ENCODE peak calls at places on chromosomes 16 and 17, in seven cellular contexts. One of them, this sample, is unnamed.

GRCh38 chr17:74380086-74380958 is 13.0 kb downstream of the GPR142 start:
- DNase-seq in transverse colon: peak
- DNase-seq in sigmoid colon: no peak
- DNase-seq in suprapubic skin: no peak
- DNase-seq in HCT116: peak
- DNase-seq in stomach: peak
- DNase-seq in Panc1: no peak
- DNase-seq in this sample: peak

GRCh38 chr16:4412159-4412558 is 4.2 kb downstream of the CORO7 start:
- DNase-seq in transverse colon: no peak
- DNase-seq in sigmoid colon: no peak
- DNase-seq in suprapubic skin: no peak
- DNase-seq in HCT116: no peak
- DNase-seq in stomach: no peak
- DNase-seq in Panc1: no peak
- DNase-seq in this sample: no peak

GRCh38 chr17:17171991-17172939 is 33.9 kb downstream of the PLD6 start:
- DNase-seq in transverse colon: no peak
- DNase-seq in sigmoid colon: no peak
- DNase-seq in suprapubic skin: no peak
- DNase-seq in HCT116: no peak
- DNase-seq in stomach: no peak
- DNase-seq in Panc1: no peak
- DNase-seq in this sample: no peak

GRCh38 chr16:711548-712320 is 3.2 kb upstream of the METRN start:
- DNase-seq in transverse colon: peak
- DNase-seq in sigmoid colon: peak
- DNase-seq in suprapubic skin: no peak
- DNase-seq in HCT116: no peak
- DNase-seq in stomach: peak
- DNase-seq in Panc1: no peak
- DNase-seq in this sample: peak

GRCh38 chr16:89828199-89828869 is at the start of gene SPIRE2:
- DNase-seq in transverse colon: peak
- DNase-seq in sigmoid colon: peak
- DNase-seq in suprapubic skin: no peak
- DNase-seq in HCT116: no peak
- DNase-seq in stomach: peak
- DNase-seq in Panc1: no peak
- DNase-seq in this sample: peak

GRCh38 chr16:75627856-75628255 is 4.8 kb upstream of the ADAT1 start:
- DNase-seq in transverse colon: no peak
- DNase-seq in sigmoid colon: no peak
- DNase-seq in suprapubic skin: no peak
- DNase-seq in HCT116: no peak
- DNase-seq in stomach: no peak
- DNase-seq in Panc1: no peak
- DNase-seq in this sample: no peak

GRCh38 chr17:49361129-49361901 is 735 bp downstream of the ZNF652 start:
- DNase-seq in transverse colon: peak
- DNase-seq in sigmoid colon: peak
- DNase-seq in suprapubic skin: no peak
- DNase-seq in HCT116: no peak
- DNase-seq in stomach: peak
- DNase-seq in Panc1: no peak
- DNase-seq in this sample: peak

GRCh38 chr16:11626657-11627291 is 40.1 kb upstream of the LITAF start:
- DNase-seq in transverse colon: no peak
- DNase-seq in sigmoid colon: no peak
- DNase-seq in suprapubic skin: no peak
- DNase-seq in HCT116: no peak
- DNase-seq in stomach: no peak
- DNase-seq in Panc1: no peak
- DNase-seq in this sample: no peak

GRCh38 chr16:74949309-74949708 is 35.6 kb downstream of the WDR59 start:
- DNase-seq in transverse colon: no peak
- DNase-seq in sigmoid colon: no peak
- DNase-seq in suprapubic skin: no peak
- DNase-seq in HCT116: no peak
- DNase-seq in stomach: no peak
- DNase-seq in Panc1: no peak
- DNase-seq in this sample: no peak

GRCh38 chr16:8905795-8906591 is 23.8 kb downstream of the LITAFD start:
- DNase-seq in transverse colon: no peak
- DNase-seq in sigmoid colon: no peak
- DNase-seq in suprapubic skin: no peak
- DNase-seq in HCT116: no peak
- DNase-seq in stomach: no peak
- DNase-seq in Panc1: no peak
- DNase-seq in this sample: no peak

GRCh38 chr17:44082206-44082605 is 11.7 kb downstream of the G6PC3 start:
- DNase-seq in transverse colon: no peak
- DNase-seq in sigmoid colon: no peak
- DNase-seq in suprapubic skin: no peak
- DNase-seq in HCT116: no peak
- DNase-seq in stomach: no peak
- DNase-seq in Panc1: no peak
- DNase-seq in this sample: no peak

GRCh38 chr16:25109643-25110042 is 1.9 kb upstream of the LCMT1 start:
- DNase-seq in transverse colon: peak
- DNase-seq in sigmoid colon: peak
- DNase-seq in suprapubic skin: no peak
- DNase-seq in HCT116: peak
- DNase-seq in stomach: no peak
- DNase-seq in Panc1: peak
- DNase-seq in this sample: no peak

GRCh38 chr16:1900452-1900774 is 17.8 kb downstream of the HS3ST6 start:
- DNase-seq in transverse colon: no peak
- DNase-seq in sigmoid colon: no peak
- DNase-seq in suprapubic skin: no peak
- DNase-seq in HCT116: no peak
- DNase-seq in stomach: no peak
- DNase-seq in Panc1: no peak
- DNase-seq in this sample: no peak

GRCh38 chr16:85182774-85183173 is 70.5 kb upstream of the CIBAR2 start:
- DNase-seq in transverse colon: no peak
- DNase-seq in sigmoid colon: no peak
- DNase-seq in suprapubic skin: no peak
- DNase-seq in HCT116: no peak
- DNase-seq in stomach: no peak
- DNase-seq in Panc1: no peak
- DNase-seq in this sample: no peak

GRCh38 chr17:8153550-8153956 is 1.3 kb upstream of the PER1 start:
- DNase-seq in transverse colon: peak
- DNase-seq in sigmoid colon: peak
- DNase-seq in suprapubic skin: no peak
- DNase-seq in HCT116: no peak
- DNase-seq in stomach: peak
- DNase-seq in Panc1: no peak
- DNase-seq in this sample: no peak

GRCh38 chr16:81758376-81758775 is 20.7 kb upstream of the PLCG2 start:
- DNase-seq in transverse colon: no peak
- DNase-seq in sigmoid colon: no peak
- DNase-seq in suprapubic skin: no peak
- DNase-seq in HCT116: peak
- DNase-seq in stomach: no peak
- DNase-seq in Panc1: no peak
- DNase-seq in this sample: no peak

GRCh38 chr16:46972429-46972970 is 974 bp downstream of the DNAJA2 start:
- DNase-seq in transverse colon: no peak
- DNase-seq in sigmoid colon: no peak
- DNase-seq in suprapubic skin: no peak
- DNase-seq in HCT116: no peak
- DNase-seq in stomach: no peak
- DNase-seq in Panc1: no peak
- DNase-seq in this sample: no peak

GRCh38 chr17:13520899-13521572 is 80.7 kb downstream of the HS3ST3A1 start:
- DNase-seq in transverse colon: no peak
- DNase-seq in sigmoid colon: no peak
- DNase-seq in suprapubic skin: no peak
- DNase-seq in HCT116: no peak
- DNase-seq in stomach: no peak
- DNase-seq in Panc1: no peak
- DNase-seq in this sample: no peak

GRCh38 chr17:51597340-51597739 is 337.0 kb downstream of the UTP18 start:
- DNase-seq in transverse colon: no peak
- DNase-seq in sigmoid colon: no peak
- DNase-seq in suprapubic skin: no peak
- DNase-seq in HCT116: no peak
- DNase-seq in stomach: no peak
- DNase-seq in Panc1: no peak
- DNase-seq in this sample: no peak

GRCh38 chr16:3013491-3013951 is 798 bp downstream of the CLDN9 start:
- DNase-seq in transverse colon: no peak
- DNase-seq in sigmoid colon: no peak
- DNase-seq in suprapubic skin: no peak
- DNase-seq in HCT116: no peak
- DNase-seq in stomach: no peak
- DNase-seq in Panc1: no peak
- DNase-seq in this sample: no peak

GRCh38 chr17:82372063-82372590 is 562 bp downstream of the UTS2R start:
- DNase-seq in transverse colon: no peak
- DNase-seq in sigmoid colon: no peak
- DNase-seq in suprapubic skin: no peak
- DNase-seq in HCT116: no peak
- DNase-seq in stomach: no peak
- DNase-seq in Panc1: no peak
- DNase-seq in this sample: no peak

DNA sequence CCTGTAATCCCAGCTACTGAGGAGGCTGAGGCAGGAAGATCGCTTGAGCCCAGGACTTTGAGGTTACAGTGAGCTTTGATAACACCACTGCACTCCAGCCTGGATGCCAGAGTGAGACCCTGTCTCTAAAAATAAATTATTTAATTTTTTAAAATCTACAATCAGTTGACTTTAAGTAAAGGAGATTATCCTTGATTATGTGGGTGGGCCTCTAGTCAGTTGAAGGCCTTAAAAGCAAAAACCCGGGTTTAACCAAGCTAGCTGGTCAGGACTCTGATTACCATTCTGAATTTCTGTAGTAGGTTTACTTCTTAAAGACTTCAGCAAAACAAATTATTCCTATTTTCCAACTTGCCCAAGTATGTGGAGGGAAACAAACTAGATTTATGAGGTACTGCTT is 4.4 kb downstream of the RNF157 start:
- DNase-seq in transverse colon: no peak
- DNase-seq in sigmoid colon: no peak
- DNase-seq in suprapubic skin: no peak
- DNase-seq in HCT116: no peak
- DNase-seq in stomach: no peak
- DNase-seq in Panc1: no peak
- DNase-seq in this sample: no peak
- TF ChIP-seq POLR2AphosphoS5 in transverse colon: no peak
- TF ChIP-seq POLR2AphosphoS5 in sigmoid colon: no peak
- TF ChIP-seq POLR2AphosphoS5 in suprapubic skin: no peak
- TF ChIP-seq POLR2AphosphoS5 in HCT116: no peak
- TF ChIP-seq POLR2AphosphoS5 in stomach: no peak
- TF ChIP-seq POLR2AphosphoS5 in Panc1: no peak
- TF ChIP-seq POLR2AphosphoS5 in this sample: no peak

GRCh38 chr17:77451271-77451893 is 310.6 kb downstream of the SEC14L1 start:
- DNase-seq in transverse colon: peak
- DNase-seq in sigmoid colon: peak
- DNase-seq in suprapubic skin: no peak
- DNase-seq in HCT116: no peak
- DNase-seq in stomach: peak
- DNase-seq in Panc1: no peak
- DNase-seq in this sample: peak
- TF ChIP-seq POLR2AphosphoS5 in transverse colon: peak
- TF ChIP-seq POLR2AphosphoS5 in sigmoid colon: peak
- TF ChIP-seq POLR2AphosphoS5 in suprapubic skin: no peak
- TF ChIP-seq POLR2AphosphoS5 in HCT116: no peak
- TF ChIP-seq POLR2AphosphoS5 in stomach: peak
- TF ChIP-seq POLR2AphosphoS5 in Panc1: no peak
- TF ChIP-seq POLR2AphosphoS5 in this sample: peak

DNA sequence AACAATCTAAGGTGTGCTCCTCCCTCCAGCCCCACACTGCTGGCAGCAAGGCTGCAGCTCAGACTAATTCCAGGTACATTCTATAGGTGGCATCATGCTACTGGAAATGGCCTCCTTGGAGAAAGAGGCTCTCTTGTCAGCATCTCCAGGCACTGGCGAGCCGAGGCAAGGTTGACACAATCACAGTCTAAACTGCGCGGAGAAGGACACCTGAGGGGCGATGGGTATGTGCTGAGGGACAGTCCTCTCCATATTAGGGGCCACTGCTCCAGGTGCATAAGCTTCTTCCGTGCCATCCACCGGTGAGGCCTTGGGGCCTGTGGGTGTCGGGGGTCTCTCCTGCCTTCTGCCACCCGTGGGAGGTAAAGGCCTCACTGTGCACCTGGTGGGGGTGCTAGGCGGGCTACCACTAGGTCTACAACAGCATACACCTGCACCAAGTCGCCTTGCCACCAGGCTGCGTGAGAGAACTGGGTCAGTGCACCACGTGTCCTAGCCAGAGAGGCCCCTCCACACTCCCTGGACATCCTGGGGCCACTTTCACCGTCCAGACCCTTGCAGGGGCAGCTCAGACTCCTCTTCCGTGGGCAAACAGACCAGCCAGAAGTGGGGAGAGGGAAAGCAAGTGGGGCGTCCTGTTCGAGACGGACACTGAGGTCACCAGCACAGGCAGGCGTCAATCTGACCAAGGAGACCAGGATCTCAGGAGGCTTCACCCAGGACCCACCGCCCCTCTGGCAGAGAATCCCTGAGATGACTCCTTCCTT is 12.1 kb upstream of the CBX8 start:
- DNase-seq in transverse colon: peak
- DNase-seq in sigmoid colon: no peak
- DNase-seq in suprapubic skin: no peak
- DNase-seq in HCT116: peak
- DNase-seq in stomach: peak
- DNase-seq in Panc1: no peak
- DNase-seq in this sample: peak
- TF ChIP-seq POLR2AphosphoS5 in transverse colon: no peak
- TF ChIP-seq POLR2AphosphoS5 in sigmoid colon: no peak
- TF ChIP-seq POLR2AphosphoS5 in suprapubic skin: no peak
- TF ChIP-seq POLR2AphosphoS5 in HCT116: no peak
- TF ChIP-seq POLR2AphosphoS5 in stomach: no peak
- TF ChIP-seq POLR2AphosphoS5 in Panc1: no peak
- TF ChIP-seq POLR2AphosphoS5 in this sample: peak

DNA sequence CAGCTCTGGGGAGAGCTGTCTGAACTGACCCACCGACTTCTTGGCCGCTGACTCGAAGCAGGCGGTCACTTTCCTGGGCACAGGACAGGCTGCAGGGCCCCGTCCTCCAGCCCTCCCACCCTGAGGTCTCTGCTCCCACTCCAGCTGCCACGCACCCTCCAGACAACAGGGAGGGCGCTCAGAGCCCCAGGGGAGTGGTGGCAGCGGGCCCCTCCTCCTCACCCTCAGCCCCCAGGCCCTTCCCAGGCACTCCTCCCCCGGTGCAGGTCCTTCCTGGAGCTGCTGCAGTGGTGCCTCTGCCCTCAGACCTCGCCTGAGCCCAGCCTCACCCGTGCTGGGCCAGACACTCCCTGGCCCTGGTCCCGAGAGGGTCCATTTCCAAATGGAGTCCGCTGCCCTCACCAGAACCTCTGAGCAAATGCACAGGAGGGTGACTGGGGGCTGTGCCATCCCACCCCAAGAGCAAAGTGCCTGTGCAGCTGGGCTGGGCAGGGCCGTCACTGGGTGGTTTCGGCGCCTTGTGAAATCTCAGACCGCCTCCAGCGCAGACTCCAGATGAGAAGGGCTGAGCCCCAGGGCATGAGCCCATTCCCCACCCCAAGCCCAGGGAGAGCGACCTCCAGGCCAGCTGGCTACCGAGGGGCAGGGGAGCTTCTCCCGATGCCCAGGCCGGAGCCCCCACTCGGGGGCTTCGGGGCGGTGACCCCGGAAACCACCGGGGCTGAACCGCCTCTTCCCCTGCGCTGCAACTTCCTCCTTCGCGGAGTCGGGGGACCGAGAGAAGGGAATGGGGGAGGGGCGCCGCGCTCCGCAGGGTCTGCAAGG is 717 bp downstream of the CYBA start:
- DNase-seq in transverse colon: peak
- DNase-seq in sigmoid colon: no peak
- DNase-seq in suprapubic skin: no peak
- DNase-seq in HCT116: no peak
- DNase-seq in stomach: peak
- DNase-seq in Panc1: no peak
- DNase-seq in this sample: no peak
- TF ChIP-seq POLR2AphosphoS5 in transverse colon: no peak
- TF ChIP-seq POLR2AphosphoS5 in sigmoid colon: no peak
- TF ChIP-seq POLR2AphosphoS5 in suprapubic skin: no peak
- TF ChIP-seq POLR2AphosphoS5 in HCT116: no peak
- TF ChIP-seq POLR2AphosphoS5 in stomach: no peak
- TF ChIP-seq POLR2AphosphoS5 in Panc1: no peak
- TF ChIP-seq POLR2AphosphoS5 in this sample: no peak